ENCODE peak calls at places on chromosomes 6 and 20, in five cellular contexts. X is esophagus squamous epithelium; D is body of pancreas; J is CD4-positive, alpha-beta T cell; A is mucosa of descending colon. Y is an unnamed sample.

GRCh38 chr6:146287691-146288369 is 255.8 kb upstream of the RAB32 start:
- DNase-seq in X (no peak), D (no peak), J (no peak), A (no peak), Y (no peak)

GRCh38 chr6:152471459-152472070 is 165.6 kb downstream of the SYNE1 start:
- DNase-seq in X (no peak), D (no peak), J (no peak), A (no peak), Y (no peak)

GRCh38 chr6:93341900-93342613 is 77.3 kb downstream of the EPHA7 start:
- DNase-seq in X (no peak), D (no peak), J (no peak), A (no peak), Y (no peak)

GRCh38 chr6:22436134-22436533 is 133.2 kb upstream of the HDGFL1 start:
- DNase-seq in X (no peak), D (no peak), J (no peak), A (no peak), Y (no peak)

GRCh38 chr6:145372671-145373123 is 362.6 kb downstream of the EPM2A start:
- DNase-seq in X (no peak), D (no peak), J (no peak), A (no peak), Y (no peak)

GRCh38 chr6:158708239-158708638 is 58.4 kb downstream of the SYTL3 start:
- DNase-seq in X (no peak), D (no peak), J (no peak), A (no peak), Y (no peak)

GRCh38 chr20:59733326-59733725 is 129.0 kb downstream of the PHACTR3 start:
- DNase-seq in X (no peak), D (no peak), J (no peak), A (no peak), Y (no peak)

GRCh38 chr6:144578385-144579350 is 293.5 kb downstream of the UTRN start:
- DNase-seq in X (no peak), D (no peak), J (no peak), A (no peak), Y (no peak)

GRCh38 chr6:76856065-76856464 is 607.2 kb downstream of the HTR1B start:
- DNase-seq in X (no peak), D (no peak), J (no peak), A (no peak), Y (no peak)

GRCh38 chr6:142155895-142156757 is 9.1 kb downstream of the VTA1 start:
- DNase-seq in X (no peak), D (no peak), J (no peak), A (no peak), Y (no peak)
- TF ChIP-seq CTCF in X (peak; percentile 45), D (peak; percentile 41), J (peak; percentile 68), A (no peak), Y (peak; percentile 44)

GRCh38 chr6:71482742-71483141 is 194.1 kb downstream of the OGFRL1 start:
- DNase-seq in X (no peak), D (no peak), J (no peak), A (no peak), Y (no peak)
- TF ChIP-seq CTCF in X (no peak), D (no peak), J (no peak), A (no peak), Y (no peak)

GRCh38 chr6:33384581-33385020 is 7.0 kb upstream of the KIFC1 start:
- DNase-seq in X (no peak), D (no peak), J (no peak), A (no peak), Y (no peak)
- TF ChIP-seq CTCF in X (peak; percentile 27), D (no peak), J (no peak), A (no peak), Y (peak; percentile 19)

DNA sequence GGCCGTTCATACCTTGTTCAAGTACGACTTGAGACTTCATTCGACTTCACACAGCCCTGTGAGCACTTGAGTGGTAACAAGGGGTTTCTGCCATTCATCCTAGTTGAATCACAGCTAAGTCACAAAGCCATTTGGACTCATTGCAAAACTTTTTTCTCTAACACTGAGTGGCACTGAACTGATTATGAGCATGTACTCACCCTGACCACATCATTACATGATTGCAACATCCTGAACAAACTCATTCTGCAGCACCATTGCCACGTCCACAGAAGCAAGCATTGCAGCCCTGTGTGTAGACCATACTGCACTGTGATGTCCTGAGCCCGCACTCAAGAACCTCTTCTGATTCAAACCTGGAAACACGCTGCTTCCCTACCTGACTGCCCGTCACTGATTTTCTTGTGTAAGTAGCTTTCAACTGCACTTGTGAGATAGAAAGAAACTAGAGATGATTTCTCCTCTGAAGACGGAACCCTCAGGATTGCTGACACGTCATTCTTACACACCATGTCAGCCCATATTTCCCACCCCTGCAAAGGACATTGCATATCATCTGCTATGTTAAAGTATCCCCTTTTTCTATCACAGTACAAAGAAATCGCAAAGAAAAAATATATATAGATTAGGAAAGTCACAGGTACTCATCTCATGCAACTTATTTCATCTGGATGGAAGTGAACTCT is 81.6 kb downstream of the C6orf118 start:
- DNase-seq in X (no peak), D (no peak), J (no peak), A (no peak), Y (no peak)
- TF ChIP-seq CTCF in X (no peak), D (no peak), J (no peak), A (no peak), Y (no peak)

GRCh38 chr20:5511082-5511481 is 194.3 kb upstream of the PROKR2 start:
- DNase-seq in X (no peak), D (no peak), J (no peak), A (no peak), Y (no peak)

GRCh38 chr20:5510446-5510845 is 193.7 kb upstream of the PROKR2 start:
- DNase-seq in X (no peak), D (no peak), J (no peak), A (no peak), Y (no peak)

GRCh38 chr20:5511505-5511904 is 194.8 kb upstream of the PROKR2 start:
- DNase-seq in X (no peak), D (no peak), J (no peak), A (no peak), Y (no peak)

GRCh38 chr20:5508044-5508443 is 191.3 kb upstream of the PROKR2 start:
- DNase-seq in X (no peak), D (no peak), J (no peak), A (no peak), Y (no peak)

GRCh38 chr20:5509803-5510202 is 193.0 kb upstream of the PROKR2 start:
- DNase-seq in X (no peak), D (no peak), J (no peak), A (no peak), Y (no peak)
- TF ChIP-seq CTCF in X (no peak), D (no peak), J (no peak), A (no peak), Y (no peak)

GRCh38 chr6:13629459-13630116 is 14.5 kb downstream of the NOL7 start:
- DNase-seq in X (no peak), D (no peak), J (no peak), A (no peak), Y (no peak)

GRCh38 chr6:13630499-13630898 is 15.4 kb downstream of the NOL7 start:
- DNase-seq in X (no peak), D (no peak), J (no peak), A (no peak), Y (no peak)

DNA sequence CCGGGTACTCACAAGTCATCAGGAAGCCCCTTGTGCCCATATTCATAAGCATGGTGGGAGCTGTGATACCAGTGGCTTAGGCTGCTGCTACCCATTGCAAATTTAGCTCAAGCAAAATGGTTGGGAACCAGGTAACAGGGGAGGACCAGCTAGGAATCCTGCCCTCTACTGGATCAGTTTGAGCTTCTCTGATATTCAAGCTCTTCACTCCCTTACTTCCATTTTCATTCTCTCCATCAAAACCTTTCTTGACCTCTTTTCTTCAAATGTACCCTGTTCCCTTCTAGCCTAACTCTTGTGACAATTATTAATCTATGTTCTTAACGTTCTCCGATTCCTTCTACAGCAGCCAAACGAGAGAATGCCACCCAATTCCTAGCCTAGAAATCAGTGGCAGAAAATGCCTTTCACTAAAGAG is 9.7 kb downstream of the NOL7 start:
- DNase-seq in X (no peak), D (no peak), J (no peak), A (no peak), Y (no peak)
- TF ChIP-seq CTCF in X (peak; percentile 17), D (peak; percentile 36), J (peak; percentile 42), A (no peak), Y (peak; percentile 37)

GRCh38 chr6:34143884-34144580 is 1.9 kb downstream of the GRM4 start:
- DNase-seq in X (no peak), D (no peak), J (peak; percentile 19), A (no peak), Y (peak; percentile 63)
- TF ChIP-seq CTCF in X (no peak), D (no peak), J (no peak), A (no peak), Y (peak; percentile 51)